ENCODE peak calls at places on chromosomes 1 and 21, in six cellular contexts. W, L, X, M, E and Y are unnamed samples.

GRCh38 chr1:208741296-208741695 is 497.1 kb upstream of the PLXNA2 start:
- DNase-seq in M (no peak), L (no peak), X (no peak), W (no peak), E (no peak), Y (no peak)

GRCh38 chr1:100930494-100930893 is 34.6 kb downstream of the SLC30A7 start:
- DNase-seq in E (no peak), L (no peak), M (no peak), X (no peak), W (no peak), Y (no peak)

GRCh38 chr1:161872506-161872905 is 106.4 kb downstream of the ATF6 start:
- DNase-seq in W (no peak), L (no peak), E (no peak), M (no peak), X (peak), Y (no peak)

GRCh38 chr1:16181887-16182719 is 26.2 kb upstream of the EPHA2 start:
- DNase-seq in L (peak), W (no peak), M (no peak), X (peak), E (no peak), Y (peak)

GRCh38 chr1:16630661-16631247 is 17.4 kb upstream of the NBPF1 start:
- DNase-seq in W (no peak), E (no peak), M (no peak), X (no peak), L (no peak), Y (no peak)

GRCh38 chr1:38858833-38859560 is 575 bp downstream of the RRAGC start:
- DNase-seq in L (peak), W (peak), E (no peak), M (peak), X (peak), Y (peak)

GRCh38 chr21:28239345-28239744 is 753.3 kb downstream of the LTN1 start:
- DNase-seq in L (no peak), E (no peak), X (no peak), W (no peak), M (no peak), Y (no peak)

GRCh38 chr1:22204989-22205913 is 62.4 kb upstream of the WNT4 start:
- DNase-seq in W (no peak), L (peak), X (no peak), M (no peak), E (no peak), Y (no peak)

GRCh38 chr1:41493117-41493536 is 8.6 kb upstream of the EDN2 start:
- DNase-seq in W (no peak), X (peak), M (peak), L (peak), E (no peak), Y (no peak)

GRCh38 chr1:234658143-234658542 is 48.2 kb upstream of the IRF2BP2 start:
- DNase-seq in L (peak), E (no peak), X (peak), W (no peak), M (no peak), Y (peak)

GRCh38 chr21:31347435-31348032 is 3.5 kb upstream of the TIAM1 start:
- DNase-seq in X (peak), E (no peak), W (peak), L (peak), M (peak), Y (peak)

GRCh38 chr1:185574139-185574835 is 159.9 kb upstream of the HMCN1 start:
- DNase-seq in E (no peak), M (no peak), W (no peak), L (no peak), X (no peak), Y (no peak)

GRCh38 chr1:48450505-48450904 is 21.5 kb downstream of the SPATA6 start:
- DNase-seq in E (no peak), W (no peak), L (no peak), X (no peak), M (no peak), Y (no peak)

GRCh38 chr1:161267332-161267731 is 8.8 kb downstream of the PCP4L1 start:
- DNase-seq in X (no peak), E (no peak), M (no peak), W (no peak), L (no peak), Y (no peak)

GRCh38 chr1:92037400-92037799 is 7.6 kb downstream of the EPHX4 start:
- DNase-seq in X (peak), W (no peak), E (no peak), L (no peak), M (no peak), Y (no peak)

GRCh38 chr1:39733161-39733560 is 5.5 kb upstream of the PPIE start:
- DNase-seq in E (no peak), M (no peak), W (no peak), L (no peak), X (peak), Y (no peak)

GRCh38 chr1:99674115-99674514 is 28.2 kb downstream of the PALMD start:
- DNase-seq in E (no peak), W (no peak), L (no peak), M (no peak), X (no peak), Y (no peak)

DNA sequence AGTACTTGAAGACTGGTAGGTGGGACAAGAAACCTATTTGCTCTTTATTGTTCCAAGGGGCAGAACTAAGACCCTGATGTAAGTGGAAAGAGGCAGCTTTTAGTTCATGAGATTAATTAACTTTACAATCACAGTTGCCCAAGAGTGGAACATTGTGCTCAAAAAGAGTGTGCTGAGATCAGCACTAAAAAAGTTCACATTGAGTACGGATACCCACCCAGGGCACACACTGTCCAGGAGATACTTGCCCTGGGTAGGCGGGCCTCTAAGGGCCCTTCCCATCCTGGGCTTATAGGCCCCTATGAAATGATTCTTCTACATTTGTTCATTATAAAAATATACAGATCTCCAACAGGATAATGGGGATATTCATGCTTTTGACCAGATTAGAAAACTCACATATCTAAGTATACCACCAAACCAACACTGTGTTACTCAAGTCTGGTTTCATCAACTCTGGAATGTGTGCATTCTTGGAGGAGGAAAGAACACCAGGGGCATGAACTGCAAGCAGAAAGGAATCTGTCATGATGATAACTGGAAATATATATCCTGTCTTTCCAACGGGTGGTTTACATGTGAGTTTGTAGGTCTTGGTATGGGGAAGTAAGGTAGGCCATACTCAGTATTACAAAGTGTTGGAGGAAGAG is 626.2 kb downstream of the SMYD3 start:
- DNase-seq in X (peak), E (no peak), W (no peak), L (no peak), M (no peak), Y (no peak)
- TF ChIP-seq BHLHE40 in X (peak), E (no peak), W (no peak), L (no peak), M (no peak), Y (no peak)

GRCh38 chr1:59699227-59699847 is 115.4 kb upstream of the HOOK1 start:
- DNase-seq in X (peak), W (peak), M (peak), L (peak), E (no peak), Y (peak)
- TF ChIP-seq BHLHE40 in X (no peak), W (no peak), M (no peak), L (no peak), E (no peak), Y (no peak)

DNA sequence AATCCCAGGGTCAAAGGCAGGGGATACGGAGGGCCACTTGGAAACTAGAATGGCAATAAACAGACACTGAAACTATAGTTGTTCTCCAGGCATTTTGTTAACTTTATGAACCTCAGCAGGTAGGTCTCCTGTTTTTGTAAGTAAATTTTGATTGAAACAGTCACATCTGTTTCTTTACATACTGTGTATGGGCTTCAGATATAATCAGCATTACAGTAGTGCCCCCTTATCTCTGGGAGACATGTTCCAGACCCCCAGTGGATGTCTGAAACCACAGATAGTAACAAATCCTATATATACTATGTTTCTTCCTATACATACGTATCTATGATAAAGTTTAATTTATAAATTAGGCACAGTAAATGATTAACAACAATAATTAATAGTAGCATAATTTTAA is 11.5 kb downstream of the STIL start:
- DNase-seq in X (no peak), W (no peak), L (no peak), E (no peak), M (no peak), Y (no peak)
- TF ChIP-seq BHLHE40 in X (no peak), W (no peak), L (no peak), E (no peak), M (no peak), Y (no peak)

GRCh38 chr1:27153927-27154358 is 982 bp downstream of the SLC9A1 start:
- DNase-seq in E (no peak), W (no peak), M (peak), L (no peak), X (no peak), Y (no peak)

GRCh38 chr1:27153549-27153886 is 1.4 kb downstream of the SLC9A1 start:
- DNase-seq in L (no peak), M (no peak), W (no peak), X (no peak), E (no peak), Y (no peak)

GRCh38 chr1:27152004-27152828 is 2.7 kb downstream of the SLC9A1 start:
- DNase-seq in X (no peak), E (no peak), L (no peak), M (no peak), W (no peak), Y (no peak)

GRCh38 chr1:27154469-27154990 is 395 bp downstream of the SLC9A1 start:
- DNase-seq in M (no peak), L (no peak), X (no peak), E (no peak), W (no peak), Y (no peak)

DNA sequence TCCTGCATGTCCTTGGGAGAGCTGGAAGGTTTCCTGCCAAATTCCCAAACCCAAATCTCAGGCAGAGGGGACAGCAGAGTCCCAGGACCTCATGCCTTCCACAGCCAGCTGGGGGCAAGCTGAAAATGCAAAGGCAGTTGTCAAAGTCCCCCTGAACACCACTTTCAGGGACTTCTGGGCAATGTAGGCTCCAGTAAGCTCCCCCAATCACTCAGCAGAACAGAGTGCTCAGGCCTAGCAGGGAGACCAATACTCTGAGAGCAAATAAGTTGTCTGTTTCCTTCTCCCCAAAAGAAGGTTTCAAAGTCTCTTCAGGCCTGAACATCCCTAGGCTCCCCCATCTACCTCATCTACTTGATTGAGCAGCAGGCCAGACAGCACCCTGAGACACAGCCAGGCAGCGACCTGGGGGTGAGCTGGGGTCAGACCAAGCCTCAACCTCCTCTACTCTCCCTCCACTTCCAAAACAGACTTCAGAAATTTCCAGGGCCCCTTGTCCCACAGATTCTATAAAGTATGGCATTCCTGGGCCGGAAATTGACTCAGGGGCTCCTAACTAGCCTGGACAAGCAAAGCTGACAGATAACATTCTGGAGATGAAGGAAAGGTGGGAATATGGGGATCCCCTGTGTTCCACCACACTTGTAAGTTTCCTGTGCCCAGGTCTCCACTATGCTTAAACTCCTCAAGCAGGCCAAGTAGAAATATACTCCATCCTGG is 1.9 kb downstream of the SLC9A1 start:
- DNase-seq in E (no peak), M (no peak), X (no peak), L (no peak), W (no peak), Y (no peak)
- TF ChIP-seq BHLHE40 in E (no peak), M (no peak), X (no peak), L (no peak), W (no peak), Y (no peak)

GRCh38 chr1:219340796-219341195 is 167.1 kb downstream of the LYPLAL1 start:
- DNase-seq in L (no peak), X (peak), E (no peak), M (no peak), W (no peak), Y (no peak)

GRCh38 chr1:219342836-219343235 is 169.2 kb downstream of the LYPLAL1 start:
- DNase-seq in M (no peak), X (no peak), L (no peak), E (no peak), W (no peak), Y (no peak)

GRCh38 chr1:219333626-219334025 is 159.9 kb downstream of the LYPLAL1 start:
- DNase-seq in X (no peak), M (no peak), E (no peak), W (no peak), L (no peak), Y (no peak)

GRCh38 chr1:219337588-219337987 is 163.9 kb downstream of the LYPLAL1 start:
- DNase-seq in M (no peak), W (no peak), L (no peak), E (no peak), X (no peak), Y (no peak)

DNA sequence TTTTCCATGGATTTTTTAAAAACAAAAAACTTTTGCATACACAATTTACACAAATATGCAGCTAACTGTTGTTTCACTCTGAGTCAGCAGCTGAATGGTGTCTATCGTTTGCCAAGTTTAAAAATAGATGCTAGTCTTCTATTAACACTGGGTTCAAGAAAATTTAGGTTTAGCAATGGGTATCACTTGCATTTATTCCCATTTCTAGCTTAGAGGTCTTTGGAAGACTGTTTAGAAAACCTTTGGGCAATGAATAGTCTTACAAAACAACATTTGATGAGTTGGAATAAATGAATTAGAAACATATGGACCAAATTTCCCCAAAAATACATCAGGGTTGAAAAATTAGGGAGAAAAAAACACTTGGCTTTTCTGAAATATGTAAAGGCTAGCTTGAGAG is 165.8 kb downstream of the LYPLAL1 start:
- DNase-seq in X (peak), W (no peak), E (no peak), M (no peak), L (no peak), Y (no peak)
- TF ChIP-seq BHLHE40 in X (no peak), W (no peak), E (no peak), M (no peak), L (no peak), Y (no peak)